ENCODE peak calls at places on chromosomes 3 and 15, in eight cellular contexts. N is kidney, X is cardiac fibroblast, Z is mesenchymal stem cell, I is tibial nerve, C is type B pancreatic cell, D is NAMALWA, P is HFF-Myc. Q is an unnamed sample.

GRCh38 chr15:46280753-46281521 is 646.1 kb downstream of the SQOR start:
- DNase-seq in N (no peak), C (no peak), Z (no peak), P (no peak), I (no peak), X (no peak), D (peak), Q (no peak)

GRCh38 chr15:64029633-64030032 is 16.7 kb downstream of the DAPK2 start:
- DNase-seq in P (no peak), X (no peak), C (no peak), Z (no peak), I (no peak), D (no peak), N (no peak), Q (no peak)

GRCh38 chr15:66832679-66833078 is 130.6 kb downstream of the SMAD6 start:
- DNase-seq in C (no peak), Z (peak), P (peak), D (peak), N (no peak), X (peak), I (no peak), Q (no peak)

GRCh38 chr3:184682671-184683070 is 29.2 kb downstream of the MAGEF1 start:
- DNase-seq in I (no peak), X (no peak), N (peak), D (no peak), Z (no peak), C (no peak), P (no peak), Q (no peak)

GRCh38 chr3:190830031-190830430 is 32.5 kb downstream of the GMNC start:
- DNase-seq in C (no peak), N (no peak), X (no peak), I (no peak), P (no peak), Z (no peak), D (no peak), Q (no peak)

GRCh38 chr15:48433226-48433886 is 102.1 kb downstream of the DUT start:
- DNase-seq in D (no peak), I (no peak), X (no peak), P (no peak), Z (no peak), N (no peak), C (no peak), Q (no peak)

GRCh38 chr3:124174910-124175874 is 183.3 kb upstream of the ROPN1 start:
- DNase-seq in C (no peak), I (no peak), N (no peak), D (no peak), P (no peak), Z (no peak), X (no peak), Q (no peak)

GRCh38 chr15:25635190-25635589 is 196.4 kb upstream of the UBE3A start:
- DNase-seq in C (no peak), X (no peak), Z (no peak), N (no peak), P (no peak), I (no peak), D (no peak), Q (no peak)

GRCh38 chr3:169657351-169658124 is 6.0 kb downstream of the MECOM start:
- DNase-seq in I (no peak), X (peak), D (no peak), N (no peak), C (no peak), Z (no peak), P (no peak), Q (no peak)

GRCh38 chr3:27675287-27675686 is 46.8 kb downstream of the EOMES start:
- DNase-seq in C (no peak), P (no peak), N (no peak), D (no peak), Z (no peak), X (peak), I (peak), Q (no peak)

GRCh38 chr3:23094890-23095462 is 108.2 kb upstream of the UBE2E2 start:
- DNase-seq in P (no peak), D (no peak), I (no peak), N (no peak), Z (peak), C (no peak), X (peak), Q (no peak)

GRCh38 chr3:190497809-190498208 is 16.1 kb upstream of the IL1RAP start:
- DNase-seq in X (peak), D (no peak), Z (no peak), C (no peak), N (no peak), P (no peak), I (no peak), Q (no peak)

GRCh38 chr3:14633819-14634424 is 17.6 kb upstream of the CCDC174 start:
- DNase-seq in Z (peak), D (peak), I (peak), P (peak), X (peak), C (no peak), N (no peak), Q (peak)

GRCh38 chr15:90257776-90258175 is 7.7 kb upstream of the NGRN start:
- DNase-seq in I (no peak), P (no peak), X (no peak), C (no peak), D (no peak), N (peak), Z (no peak), Q (no peak)

GRCh38 chr3:116179091-116179490 is 266.2 kb downstream of the LSAMP start:
- DNase-seq in D (no peak), I (no peak), Z (peak), N (no peak), P (peak), C (no peak), X (peak), Q (no peak)

Q was measured in neuronal stem cell.